ENCODE peak calls at places on chromosomes 5 and 9, in four cellular contexts. C, S, K and M are unnamed samples.

GRCh38 chr5:55966284-55966683 is 28.5 kb downstream of the IL6ST start:
- DNase-seq in C (no peak), S (no peak), K (no peak), M (no peak)

GRCh38 chr5:56326116-56326515 is 93.0 kb upstream of the ANKRD55 start:
- DNase-seq in C (no peak), S (no peak), K (no peak), M (no peak)

GRCh38 chr5:399296-400281 is 43.4 kb upstream of the EXOC3 start:
- DNase-seq in C (peak), S (peak), K (no peak), M (no peak)

GRCh38 chr5:178766936-178767912 is 36.8 kb upstream of the ZNF354A start:
- DNase-seq in C (peak), S (no peak), K (no peak), M (no peak)

GRCh38 chr9:137421838-137422667 is 909 bp downstream of the EXD3 start:
- DNase-seq in C (no peak), S (peak), K (no peak), M (no peak)

GRCh38 chr9:96176901-96177718 is 124.9 kb downstream of the HSD17B3 start:
- DNase-seq in C (no peak), S (peak), K (no peak), M (no peak)

GRCh38 chr5:59759600-59760357 is 133.7 kb downstream of the PDE4D start:
- DNase-seq in C (no peak), S (no peak), K (no peak), M (no peak)

GRCh38 chr9:20236676-20237075 is 385.6 kb downstream of the MLLT3 start:
- DNase-seq in C (no peak), S (peak), K (no peak), M (no peak)

GRCh38 chr5:157603333-157604190 is 28.0 kb upstream of the ADAM19 start:
- DNase-seq in C (no peak), S (no peak), K (peak), M (peak)

GRCh38 chr5:13567819-13568218 is 376.7 kb downstream of the DNAH5 start:
- DNase-seq in C (no peak), S (no peak), K (no peak), M (no peak)

GRCh38 chr5:172887735-172888134 is 53.7 kb downstream of the ERGIC1 start:
- DNase-seq in C (no peak), S (no peak), K (no peak), M (no peak)

GRCh38 chr5:6158974-6159863 is 219.1 kb downstream of the MED10 start:
- DNase-seq in C (no peak), S (peak), K (no peak), M (no peak)

GRCh38 chr5:172633403-172633970 is 7.6 kb upstream of the NEURL1B start:
- DNase-seq in C (peak), S (no peak), K (no peak), M (no peak)

GRCh38 chr5:77995793-77996409 is 219.8 kb upstream of the TBCA start:
- DNase-seq in C (no peak), S (no peak), K (no peak), M (no peak)

GRCh38 chr9:86865957-86866356 is 81.3 kb downstream of the GAS1 start:
- DNase-seq in C (no peak), S (no peak), K (no peak), M (no peak)

GRCh38 chr5:145887976-145888574 is 15.3 kb upstream of the GRXCR2 start:
- DNase-seq in C (no peak), S (peak), K (no peak), M (no peak)

GRCh38 chr9:119487118-119487827 is 118.0 kb upstream of the BRINP1 start:
- DNase-seq in C (no peak), S (no peak), K (no peak), M (no peak)

GRCh38 chr9:84600739-84601138 is 68.8 kb upstream of the NTRK2 start:
- DNase-seq in C (no peak), S (no peak), K (no peak), M (no peak)